ENCODE peak calls at places on chromosomes 11 and 22, in eight cellular contexts. One of them, this sample, is unnamed.

GRCh38 chr11:64638829-64639228 is 47.8 kb downstream of the SLC22A12 start:
- DNase-seq in H9: no peak
- DNase-seq in adrenal gland: no peak
- DNase-seq in AG04450: no peak
- DNase-seq in WERI-Rb-1: no peak
- DNase-seq in spleen: no peak
- DNase-seq in left ventricle myocardium inferior: no peak
- DNase-seq in PC-9: no peak
- DNase-seq in this sample: no peak

GRCh38 chr11:843818-844692 is 1.4 kb downstream of the TSPAN4 start:
- DNase-seq in H9: peak; percentile 96
- DNase-seq in adrenal gland: peak; percentile 94
- DNase-seq in AG04450: peak; percentile 79
- DNase-seq in WERI-Rb-1: no peak
- DNase-seq in spleen: peak; percentile 94
- DNase-seq in left ventricle myocardium inferior: peak; percentile 92
- DNase-seq in PC-9: peak; percentile 69
- DNase-seq in this sample: peak; percentile 95

GRCh38 chr11:686451-687243 is 8.4 kb downstream of the DEAF1 start:
- DNase-seq in H9: no peak
- DNase-seq in adrenal gland: no peak
- DNase-seq in AG04450: no peak
- DNase-seq in WERI-Rb-1: no peak
- DNase-seq in spleen: no peak
- DNase-seq in left ventricle myocardium inferior: no peak
- DNase-seq in PC-9: no peak
- DNase-seq in this sample: peak; percentile 28

GRCh38 chr22:40463017-40463631 is 92.7 kb downstream of the SGSM3 start:
- DNase-seq in H9: no peak
- DNase-seq in adrenal gland: no peak
- DNase-seq in AG04450: no peak
- DNase-seq in WERI-Rb-1: no peak
- DNase-seq in spleen: peak; percentile 84
- DNase-seq in left ventricle myocardium inferior: no peak
- DNase-seq in PC-9: no peak
- DNase-seq in this sample: no peak

GRCh38 chr22:35984183-35984710 is 44.4 kb downstream of the RBFOX2 start:
- DNase-seq in H9: no peak
- DNase-seq in adrenal gland: no peak
- DNase-seq in AG04450: no peak
- DNase-seq in WERI-Rb-1: no peak
- DNase-seq in spleen: no peak
- DNase-seq in left ventricle myocardium inferior: no peak
- DNase-seq in PC-9: no peak
- DNase-seq in this sample: no peak

GRCh38 chr22:48240165-48240934 is 1477.9 kb downstream of the TBC1D22A start:
- DNase-seq in H9: no peak
- DNase-seq in adrenal gland: peak; percentile 1
- DNase-seq in AG04450: no peak
- DNase-seq in WERI-Rb-1: no peak
- DNase-seq in spleen: peak; percentile 41
- DNase-seq in left ventricle myocardium inferior: no peak
- DNase-seq in PC-9: no peak
- DNase-seq in this sample: no peak

GRCh38 chr11:1453611-1454386 is 32.8 kb downstream of the MOB2 start:
- DNase-seq in H9: peak; percentile 92
- DNase-seq in adrenal gland: no peak
- DNase-seq in AG04450: no peak
- DNase-seq in WERI-Rb-1: peak; percentile 56
- DNase-seq in spleen: no peak
- DNase-seq in left ventricle myocardium inferior: no peak
- DNase-seq in PC-9: no peak
- DNase-seq in this sample: no peak

GRCh38 chr11:85896871-85897270 is 41.7 kb downstream of the CCDC83 start:
- DNase-seq in H9: no peak
- DNase-seq in adrenal gland: no peak
- DNase-seq in AG04450: no peak
- DNase-seq in WERI-Rb-1: no peak
- DNase-seq in spleen: no peak
- DNase-seq in left ventricle myocardium inferior: no peak
- DNase-seq in PC-9: no peak
- DNase-seq in this sample: no peak

GRCh38 chr22:44567846-44568493 is 69.9 kb upstream of the RTL6 start:
- DNase-seq in H9: peak; percentile 62
- DNase-seq in adrenal gland: peak; percentile 73
- DNase-seq in AG04450: no peak
- DNase-seq in WERI-Rb-1: peak; percentile 76
- DNase-seq in spleen: peak; percentile 79
- DNase-seq in left ventricle myocardium inferior: no peak
- DNase-seq in PC-9: no peak
- DNase-seq in this sample: peak; percentile 55

GRCh38 chr11:113514856-113515255 is 39.7 kb upstream of the DRD2 start:
- DNase-seq in H9: no peak
- DNase-seq in adrenal gland: peak; percentile 11
- DNase-seq in AG04450: no peak
- DNase-seq in WERI-Rb-1: no peak
- DNase-seq in spleen: no peak
- DNase-seq in left ventricle myocardium inferior: no peak
- DNase-seq in PC-9: no peak
- DNase-seq in this sample: no peak

GRCh38 chr22:31957970-31958594 is 13.7 kb downstream of the YWHAH start:
- DNase-seq in H9: no peak
- DNase-seq in adrenal gland: no peak
- DNase-seq in AG04450: no peak
- DNase-seq in WERI-Rb-1: no peak
- DNase-seq in spleen: peak; percentile 3
- DNase-seq in left ventricle myocardium inferior: no peak
- DNase-seq in PC-9: no peak
- DNase-seq in this sample: no peak

GRCh38 chr22:38947321-38948112 is 9.9 kb upstream of the APOBEC3A start:
- DNase-seq in H9: no peak
- DNase-seq in adrenal gland: no peak
- DNase-seq in AG04450: no peak
- DNase-seq in WERI-Rb-1: peak; percentile 53
- DNase-seq in spleen: no peak
- DNase-seq in left ventricle myocardium inferior: no peak
- DNase-seq in PC-9: peak; percentile 61
- DNase-seq in this sample: no peak

GRCh38 chr11:64745523-64746328 is 1.8 kb upstream of the RASGRP2 start:
- DNase-seq in H9: peak; percentile 91
- DNase-seq in adrenal gland: peak; percentile 87
- DNase-seq in AG04450: no peak
- DNase-seq in WERI-Rb-1: peak; percentile 71
- DNase-seq in spleen: peak; percentile 96
- DNase-seq in left ventricle myocardium inferior: peak; percentile 92
- DNase-seq in PC-9: no peak
- DNase-seq in this sample: peak; percentile 85

GRCh38 chr22:37741312-37741795 is 44.5 kb downstream of the TRIOBP start:
- DNase-seq in H9: no peak
- DNase-seq in adrenal gland: peak; percentile 93
- DNase-seq in AG04450: peak; percentile 98
- DNase-seq in WERI-Rb-1: no peak
- DNase-seq in spleen: no peak
- DNase-seq in left ventricle myocardium inferior: peak; percentile 89
- DNase-seq in PC-9: no peak
- DNase-seq in this sample: peak; percentile 82

DNA sequence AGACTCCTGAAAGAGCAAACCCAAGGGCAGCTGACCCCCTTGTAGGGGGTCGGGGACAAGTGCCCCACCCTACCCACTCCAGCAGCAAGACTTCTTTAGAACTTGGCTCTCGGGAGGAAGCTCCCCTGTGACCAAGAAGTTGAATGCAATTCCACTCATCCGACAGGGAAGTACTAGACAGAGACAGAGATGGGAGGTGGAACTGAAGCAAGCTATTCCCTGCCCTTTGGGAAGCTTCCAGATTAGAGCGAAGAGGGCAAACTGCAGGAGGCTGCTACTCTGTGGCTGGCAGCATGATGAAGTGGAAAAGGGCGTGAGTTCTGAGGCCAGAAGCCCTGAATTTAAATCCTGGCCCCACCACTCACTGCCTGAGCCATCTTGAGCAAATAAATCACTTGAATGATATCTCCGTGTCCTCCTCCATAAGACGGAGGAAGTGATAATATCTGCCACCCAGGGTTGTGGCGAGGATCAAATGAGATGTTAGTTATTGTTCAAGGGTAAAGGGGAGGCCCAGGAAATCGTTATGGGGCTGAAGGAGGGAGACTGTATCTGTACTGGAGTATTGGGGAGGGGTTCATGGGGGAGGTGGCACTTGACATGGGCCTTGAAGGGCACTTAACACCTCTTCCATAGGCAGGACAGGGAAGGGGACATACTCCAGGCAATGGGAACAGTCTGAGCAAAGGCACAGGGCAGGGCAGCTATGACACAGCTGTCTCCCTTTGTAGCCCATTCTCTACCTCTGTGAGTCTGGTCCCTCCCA is 16.2 kb upstream of the DGKZ start:
- DNase-seq in H9: no peak
- DNase-seq in adrenal gland: no peak
- DNase-seq in AG04450: no peak
- DNase-seq in WERI-Rb-1: no peak
- DNase-seq in spleen: no peak
- DNase-seq in left ventricle myocardium inferior: no peak
- DNase-seq in PC-9: no peak
- DNase-seq in this sample: no peak
- H3K27ac ChIP-seq in H9: no peak overlapping the region
- H3K27ac ChIP-seq in adrenal gland: no peak overlapping the region
- H3K27ac ChIP-seq in AG04450: no peak overlapping the region
- H3K27ac ChIP-seq in WERI-Rb-1: peak overlapping the region; percentile 89
- H3K27ac ChIP-seq in spleen: no peak overlapping the region
- H3K27ac ChIP-seq in left ventricle myocardium inferior: no peak overlapping the region
- H3K27ac ChIP-seq in PC-9: no peak overlapping the region
- H3K27ac ChIP-seq in this sample: no peak overlapping the region

DNA sequence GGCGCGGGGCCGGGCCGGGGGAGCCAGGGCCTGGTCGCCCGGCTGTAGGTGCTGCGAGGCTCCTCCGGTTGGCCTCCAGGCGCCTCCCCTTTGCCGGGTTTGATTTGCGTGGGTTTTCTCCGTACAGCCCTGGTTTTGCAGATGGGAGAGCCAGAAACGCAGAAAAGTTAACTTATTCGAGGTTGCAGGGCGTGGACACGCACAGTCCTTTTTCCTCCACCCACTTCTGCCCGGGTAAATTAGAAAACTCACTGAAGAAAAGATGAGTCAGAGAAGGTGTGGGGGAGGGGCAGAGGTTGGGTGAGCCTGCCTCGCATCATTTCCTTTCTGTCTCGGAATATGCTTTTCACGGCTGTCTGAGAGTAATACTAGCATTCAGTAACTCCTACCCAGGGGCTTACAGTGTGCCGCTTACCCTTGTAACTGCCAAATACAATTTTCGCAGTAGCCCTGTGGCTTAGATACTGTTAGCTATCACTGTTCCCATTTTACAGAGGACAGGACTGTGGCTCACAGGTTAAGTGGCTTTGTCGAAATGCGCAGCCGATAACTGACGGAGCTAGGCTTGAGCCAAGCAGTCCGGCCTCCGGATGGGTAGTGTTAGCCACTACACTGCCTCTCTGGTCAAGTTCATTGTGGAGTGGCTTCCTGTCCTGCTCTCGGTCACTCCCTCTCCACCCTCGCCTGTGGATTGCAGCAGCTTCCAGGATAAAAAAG is 811 bp downstream of the FADD start:
- DNase-seq in H9: no peak
- DNase-seq in adrenal gland: peak; percentile 89
- DNase-seq in AG04450: peak; percentile 46
- DNase-seq in WERI-Rb-1: peak; percentile 26
- DNase-seq in spleen: peak; percentile 85
- DNase-seq in left ventricle myocardium inferior: no peak
- DNase-seq in PC-9: peak; percentile 73
- DNase-seq in this sample: peak; percentile 70
- H3K27ac ChIP-seq in H9: no peak overlapping the region
- H3K27ac ChIP-seq in adrenal gland: peak overlapping the region; percentile 78
- H3K27ac ChIP-seq in AG04450: peak overlapping the region; percentile 91
- H3K27ac ChIP-seq in WERI-Rb-1: peak overlapping the region; percentile 84
- H3K27ac ChIP-seq in spleen: peak overlapping the region; percentile 94
- H3K27ac ChIP-seq in left ventricle myocardium inferior: peak overlapping the region; percentile 96
- H3K27ac ChIP-seq in PC-9: peak overlapping the region; percentile 73
- H3K27ac ChIP-seq in this sample: peak overlapping the region; percentile 92

DNA sequence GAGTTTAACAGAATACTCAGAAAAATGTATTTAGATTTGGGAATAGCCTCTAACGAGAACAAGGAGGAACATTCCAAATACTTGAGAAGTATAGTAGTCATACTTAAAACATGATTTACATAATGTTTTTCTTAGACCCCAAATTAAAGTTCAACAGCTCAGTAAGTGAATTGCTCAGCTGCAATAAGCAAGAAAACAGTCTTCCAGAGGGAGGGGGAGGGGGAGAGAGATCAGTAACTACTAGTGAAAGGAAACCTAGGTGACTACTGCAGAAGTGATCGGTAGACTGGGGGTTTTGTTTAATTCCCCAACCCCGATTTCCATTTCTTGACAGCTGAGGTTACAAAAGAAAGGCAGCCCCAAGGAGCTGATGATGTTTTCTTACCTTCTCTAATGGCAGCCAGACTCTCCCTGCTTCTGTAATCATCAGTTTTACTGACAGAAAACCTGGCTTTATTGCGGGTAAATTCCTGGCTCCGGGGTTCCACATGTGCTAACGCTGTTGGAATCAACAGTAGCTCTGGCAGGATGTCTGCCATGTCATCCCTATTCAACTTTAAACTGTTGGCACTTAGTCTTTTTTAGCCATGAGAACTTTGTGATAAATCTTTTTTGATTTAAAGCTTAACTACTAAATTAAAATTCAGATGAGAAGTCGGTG is 82.4 kb upstream of the BIRC3 start:
- DNase-seq in H9: no peak
- DNase-seq in adrenal gland: no peak
- DNase-seq in AG04450: no peak
- DNase-seq in WERI-Rb-1: no peak
- DNase-seq in spleen: no peak
- DNase-seq in left ventricle myocardium inferior: no peak
- DNase-seq in PC-9: no peak
- DNase-seq in this sample: no peak
- H3K27ac ChIP-seq in H9: no peak overlapping the region
- H3K27ac ChIP-seq in adrenal gland: no peak overlapping the region
- H3K27ac ChIP-seq in AG04450: no peak overlapping the region
- H3K27ac ChIP-seq in WERI-Rb-1: no peak overlapping the region
- H3K27ac ChIP-seq in spleen: no peak overlapping the region
- H3K27ac ChIP-seq in left ventricle myocardium inferior: no peak overlapping the region
- H3K27ac ChIP-seq in PC-9: no peak overlapping the region
- H3K27ac ChIP-seq in this sample: no peak overlapping the region

DNA sequence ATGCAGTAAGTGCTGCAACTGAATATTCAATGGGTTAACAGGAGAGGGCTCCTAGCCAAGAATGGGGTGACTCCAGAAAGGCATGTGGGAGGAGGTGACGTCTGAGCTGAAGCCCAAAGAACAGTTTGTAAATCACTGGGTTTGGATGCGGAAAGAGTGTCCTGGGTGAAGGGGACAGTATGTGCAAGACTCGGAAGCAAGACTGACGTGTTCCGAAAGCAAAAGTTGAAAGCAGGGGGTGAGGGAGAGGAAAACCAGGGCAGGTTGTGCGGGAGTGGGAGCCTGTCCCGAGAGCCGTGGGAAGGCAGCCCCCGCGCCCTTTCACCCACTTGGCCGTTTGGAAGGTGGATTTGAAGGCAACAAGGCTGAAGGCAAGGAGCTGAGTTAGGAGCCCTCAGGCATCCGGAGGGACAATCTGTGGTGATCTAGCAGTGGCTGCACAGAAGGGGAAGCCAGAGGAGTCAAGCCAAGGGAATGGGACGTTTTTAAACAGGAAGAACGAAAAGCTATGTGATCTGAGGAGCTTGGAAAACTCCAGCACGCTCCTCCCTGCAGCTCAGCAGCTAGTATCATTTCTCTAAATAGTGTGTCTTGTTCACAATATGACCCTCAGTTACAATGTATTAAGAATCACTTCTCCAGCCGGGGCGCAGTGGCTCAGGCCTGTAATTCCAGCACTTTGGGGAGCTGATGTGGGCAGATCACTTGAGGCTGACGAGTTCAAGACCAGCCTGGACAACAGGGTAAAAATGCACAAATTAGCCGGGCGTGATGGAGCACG is 7.7 kb downstream of the SLC25A18 start:
- DNase-seq in H9: no peak
- DNase-seq in adrenal gland: peak; percentile 86
- DNase-seq in AG04450: no peak
- DNase-seq in WERI-Rb-1: no peak
- DNase-seq in spleen: peak; percentile 29
- DNase-seq in left ventricle myocardium inferior: peak; percentile 92
- DNase-seq in PC-9: peak; percentile 43
- DNase-seq in this sample: peak; percentile 95
- H3K27ac ChIP-seq in H9: no peak overlapping the region
- H3K27ac ChIP-seq in adrenal gland: no peak overlapping the region
- H3K27ac ChIP-seq in AG04450: peak overlapping the region; percentile 61
- H3K27ac ChIP-seq in WERI-Rb-1: no peak overlapping the region
- H3K27ac ChIP-seq in spleen: peak overlapping the region; percentile 58
- H3K27ac ChIP-seq in left ventricle myocardium inferior: peak overlapping the region; percentile 98
- H3K27ac ChIP-seq in PC-9: no peak overlapping the region
- H3K27ac ChIP-seq in this sample: peak overlapping the region; percentile 77

This sample was measured in psoas muscle.